ENCODE peak calls at places on chromosome 1, in ten cellular contexts. Y is effector memory CD4-positive, alpha-beta T cell; R is M059J; N is HuH-7.5; U is tibial artery; S is DMS 273 treated with DMSO at 0.1 percent for 48 hours; J is progenitor cell of endocrine pancreas; V is mammary epithelial cell; W is islet precursor cell; M is activated T-cell treated with anti-CD3 and anti-CD28 coated beads, Interleukin-2, amount 50 U/mL, for 1 hour. D is an unnamed sample.

GRCh38 chr1:214086945-214087344 is 99.2 kb downstream of the PROX1 start:
- DNase-seq in Y (no peak), R (peak), N (no peak), U (no peak), S (no peak), J (no peak), V (no peak), W (no peak), M (no peak), D (no peak)

GRCh38 chr1:39130297-39130696 is 74.2 kb upstream of the MACF1 start:
- DNase-seq in Y (no peak), R (peak), N (no peak), U (no peak), S (no peak), J (no peak), V (peak), W (no peak), M (no peak), D (no peak)

GRCh38 chr1:71695820-71696219 is 586.5 kb downstream of the NEGR1 start:
- DNase-seq in Y (no peak), R (no peak), N (no peak), U (no peak), S (no peak), J (no peak), V (no peak), W (no peak), M (no peak), D (no peak)

GRCh38 chr1:121558514-121558913 is 373.7 kb downstream of the SRGAP2C start:
- DNase-seq in Y (no peak), R (peak), N (no peak), U (no peak), S (no peak), J (no peak), V (peak), W (no peak), M (no peak), D (no peak)

GRCh38 chr1:232179896-232180760 is 449.8 kb downstream of the SIPA1L2 start:
- DNase-seq in Y (no peak), R (no peak), N (no peak), U (no peak), S (no peak), J (no peak), V (no peak), W (no peak), M (no peak), D (no peak)

GRCh38 chr1:64847666-64848065 is 102.8 kb downstream of the RAVER2 start:
- DNase-seq in Y (no peak), R (no peak), N (no peak), U (no peak), S (no peak), J (no peak), V (no peak), W (peak), M (no peak), D (no peak)

GRCh38 chr1:26717066-26717465 is 21.3 kb downstream of the ARID1A start:
- DNase-seq in Y (no peak), R (no peak), N (no peak), U (no peak), S (no peak), J (no peak), V (no peak), W (no peak), M (no peak), D (no peak)

GRCh38 chr1:31655104-31655503 is 10.4 kb upstream of the PEF1 start:
- DNase-seq in Y (no peak), R (no peak), N (no peak), U (no peak), S (no peak), J (no peak), V (no peak), W (no peak), M (no peak), D (no peak)

GRCh38 chr1:167467126-167467725 is 51.1 kb downstream of the CD247 start:
- DNase-seq in Y (no peak), R (peak), N (no peak), U (no peak), S (no peak), J (no peak), V (no peak), W (peak), M (peak), D (no peak)